ENCODE peak calls at places on chromosomes 12 and 14, in five cellular contexts. L, S, T, N and I are unnamed samples.

GRCh38 chr14:21917699-21918436 is 244.2 kb upstream of the OR4E1 start:
- DNase-seq in T (no peak), S (peak; percentile 17), L (no peak), N (peak; percentile 24), I (peak; percentile 26)

GRCh38 chr12:39605996-39606395 is 13.6 kb downstream of the ABCD2 start:
- DNase-seq in S (no peak), N (no peak), L (no peak), T (no peak), I (peak; percentile 60)

GRCh38 chr14:34331728-34332623 is 130.1 kb downstream of the SPTSSA start:
- DNase-seq in S (peak; percentile 52), T (peak; percentile 4), N (peak; percentile 22), L (peak; percentile 99), I (peak; percentile 38)

GRCh38 chr12:3253682-3254275 is 176.6 kb downstream of the TSPAN9 start:
- DNase-seq in L (no peak), T (no peak), N (no peak), S (no peak), I (no peak)

GRCh38 chr12:55718650-55719275 is 1.4 kb upstream of the RDH5 start:
- DNase-seq in L (no peak), N (no peak), T (no peak), S (no peak), I (peak; percentile 82)

GRCh38 chr12:101925352-101925751 is 48.0 kb downstream of the DRAM1 start:
- DNase-seq in S (no peak), T (no peak), L (no peak), N (no peak), I (peak; percentile 91)

GRCh38 chr14:102427642-102428041 is 64.9 kb downstream of the TECPR2 start:
- DNase-seq in N (no peak), L (no peak), T (no peak), S (no peak), I (no peak)

GRCh38 chr12:73665193-73665592 is 872.4 kb upstream of the ATXN7L3B start:
- DNase-seq in L (no peak), T (no peak), N (no peak), S (no peak), I (no peak)

GRCh38 chr14:52563120-52563519 is 10.5 kb downstream of the GPR137C start:
- DNase-seq in T (no peak), S (no peak), N (no peak), L (no peak), I (peak; percentile 72)